ENCODE peak calls at places on chromosomes 16 and 17, in eight cellular contexts. One of them, this sample, is unnamed.
A peak's percentile ranks its signal among the peaks of the same experiment; 100 is the strongest.

GRCh38 chr17:39695089-39695474 is 4.8 kb upstream of the ERBB2 start:
- DNase-seq in cardiac muscle cell: no peak
- DNase-seq in tibial artery: no peak
- DNase-seq in breast epithelium: no peak
- DNase-seq in colonic mucosa: no peak
- DNase-seq in heart left ventricle: no peak
- DNase-seq in psoas muscle: peak; percentile 32
- DNase-seq in uterus: no peak
- DNase-seq in this sample: no peak

GRCh38 chr16:3974751-3975150 is 94.2 kb upstream of the CREBBP start:
- DNase-seq in psoas muscle: no peak
- DNase-seq in heart left ventricle: no peak
- DNase-seq in breast epithelium: no peak
- DNase-seq in tibial artery: no peak
- DNase-seq in colonic mucosa: no peak
- DNase-seq in uterus: no peak
- DNase-seq in cardiac muscle cell: no peak
- DNase-seq in this sample: peak; percentile 1

GRCh38 chr17:30551666-30552339 is 74.6 kb downstream of the GOSR1 start:
- DNase-seq in cardiac muscle cell: no peak
- DNase-seq in heart left ventricle: no peak
- DNase-seq in psoas muscle: no peak
- DNase-seq in tibial artery: peak; percentile 32
- DNase-seq in breast epithelium: no peak
- DNase-seq in uterus: no peak
- DNase-seq in colonic mucosa: no peak
- DNase-seq in this sample: no peak

GRCh38 chr16:20637247-20637646 is 60.2 kb downstream of the ACSM1 start:
- DNase-seq in cardiac muscle cell: no peak
- DNase-seq in psoas muscle: no peak
- DNase-seq in uterus: no peak
- DNase-seq in colonic mucosa: no peak
- DNase-seq in breast epithelium: no peak
- DNase-seq in heart left ventricle: no peak
- DNase-seq in tibial artery: no peak
- DNase-seq in this sample: no peak

GRCh38 chr16:22648141-22648540 is 137.4 kb downstream of the NPIPB5 start:
- DNase-seq in heart left ventricle: no peak
- DNase-seq in psoas muscle: no peak
- DNase-seq in breast epithelium: no peak
- DNase-seq in colonic mucosa: no peak
- DNase-seq in tibial artery: no peak
- DNase-seq in cardiac muscle cell: no peak
- DNase-seq in uterus: no peak
- DNase-seq in this sample: no peak

GRCh38 chr17:681738-682137 is 32.9 kb downstream of the VPS53 start:
- DNase-seq in colonic mucosa: no peak
- DNase-seq in cardiac muscle cell: peak; percentile 37
- DNase-seq in uterus: no peak
- DNase-seq in heart left ventricle: no peak
- DNase-seq in psoas muscle: no peak
- DNase-seq in tibial artery: no peak
- DNase-seq in breast epithelium: no peak
- DNase-seq in this sample: no peak

GRCh38 chr17:65531508-65532431 is 29.7 kb downstream of the AXIN2 start:
- DNase-seq in uterus: peak; percentile 84
- DNase-seq in psoas muscle: peak; percentile 70
- DNase-seq in tibial artery: peak; percentile 78
- DNase-seq in breast epithelium: no peak
- DNase-seq in cardiac muscle cell: peak; percentile 97
- DNase-seq in heart left ventricle: peak; percentile 66
- DNase-seq in colonic mucosa: no peak
- DNase-seq in this sample: no peak

GRCh38 chr16:29815032-29815721 is 775 bp upstream of the PAGR1 start:
- DNase-seq in heart left ventricle: no peak
- DNase-seq in uterus: peak; percentile 58
- DNase-seq in psoas muscle: peak; percentile 72
- DNase-seq in colonic mucosa: peak; percentile 56
- DNase-seq in cardiac muscle cell: peak; percentile 23
- DNase-seq in tibial artery: peak; percentile 83
- DNase-seq in breast epithelium: no peak
- DNase-seq in this sample: peak; percentile 61

GRCh38 chr17:6501359-6501758 is 55.0 kb downstream of the PITPNM3 start:
- DNase-seq in cardiac muscle cell: no peak
- DNase-seq in colonic mucosa: no peak
- DNase-seq in tibial artery: peak; percentile 42
- DNase-seq in breast epithelium: no peak
- DNase-seq in heart left ventricle: no peak
- DNase-seq in uterus: no peak
- DNase-seq in psoas muscle: no peak
- DNase-seq in this sample: no peak

GRCh38 chr17:12047977-12048376 is 27.3 kb downstream of the MAP2K4 start:
- DNase-seq in colonic mucosa: no peak
- DNase-seq in uterus: no peak
- DNase-seq in psoas muscle: no peak
- DNase-seq in cardiac muscle cell: peak; percentile 20
- DNase-seq in tibial artery: no peak
- DNase-seq in heart left ventricle: no peak
- DNase-seq in breast epithelium: no peak
- DNase-seq in this sample: no peak

GRCh38 chr17:82489117-82489516 is 30.4 kb upstream of the FOXK2 start:
- DNase-seq in psoas muscle: peak; percentile 85
- DNase-seq in heart left ventricle: peak; percentile 75
- DNase-seq in tibial artery: peak; percentile 97
- DNase-seq in uterus: peak; percentile 39
- DNase-seq in colonic mucosa: no peak
- DNase-seq in cardiac muscle cell: peak; percentile 36
- DNase-seq in breast epithelium: no peak
- DNase-seq in this sample: no peak

GRCh38 chr16:83353241-83353640 is 454.5 kb upstream of the HSBP1 start:
- DNase-seq in colonic mucosa: no peak
- DNase-seq in tibial artery: no peak
- DNase-seq in cardiac muscle cell: no peak
- DNase-seq in heart left ventricle: no peak
- DNase-seq in uterus: no peak
- DNase-seq in breast epithelium: no peak
- DNase-seq in psoas muscle: no peak
- DNase-seq in this sample: no peak

GRCh38 chr17:83174859-83175550 is 95.6 kb downstream of the METRNL start:
- DNase-seq in breast epithelium: no peak
- DNase-seq in colonic mucosa: peak; percentile 7
- DNase-seq in cardiac muscle cell: no peak
- DNase-seq in tibial artery: no peak
- DNase-seq in heart left ventricle: no peak
- DNase-seq in uterus: no peak
- DNase-seq in psoas muscle: no peak
- DNase-seq in this sample: no peak

GRCh38 chr16:54068212-54068611 is 218.4 kb downstream of the IRX3 start:
- DNase-seq in uterus: no peak
- DNase-seq in psoas muscle: no peak
- DNase-seq in tibial artery: no peak
- DNase-seq in colonic mucosa: no peak
- DNase-seq in breast epithelium: no peak
- DNase-seq in heart left ventricle: no peak
- DNase-seq in cardiac muscle cell: no peak
- DNase-seq in this sample: no peak

GRCh38 chr17:64008346-64008745 is 10.2 kb downstream of the PRR29 start:
- DNase-seq in cardiac muscle cell: no peak
- DNase-seq in colonic mucosa: no peak
- DNase-seq in psoas muscle: no peak
- DNase-seq in uterus: no peak
- DNase-seq in tibial artery: no peak
- DNase-seq in heart left ventricle: no peak
- DNase-seq in breast epithelium: no peak
- DNase-seq in this sample: no peak

GRCh38 chr17:72643575-72644216 is 448.8 kb downstream of the SLC39A11 start:
- DNase-seq in uterus: no peak
- DNase-seq in colonic mucosa: no peak
- DNase-seq in heart left ventricle: no peak
- DNase-seq in psoas muscle: no peak
- DNase-seq in tibial artery: no peak
- DNase-seq in cardiac muscle cell: no peak
- DNase-seq in breast epithelium: no peak
- DNase-seq in this sample: no peak

GRCh38 chr17:35069311-35069710 is 5.8 kb upstream of the RFFL start:
- DNase-seq in psoas muscle: no peak
- DNase-seq in breast epithelium: no peak
- DNase-seq in tibial artery: no peak
- DNase-seq in cardiac muscle cell: no peak
- DNase-seq in heart left ventricle: no peak
- DNase-seq in uterus: no peak
- DNase-seq in colonic mucosa: no peak
- DNase-seq in this sample: no peak

GRCh38 chr16:919658-920631 is 50.8 kb downstream of the LMF1 start:
- DNase-seq in uterus: no peak
- DNase-seq in tibial artery: no peak
- DNase-seq in heart left ventricle: peak; percentile 64
- DNase-seq in cardiac muscle cell: peak; percentile 52
- DNase-seq in colonic mucosa: no peak
- DNase-seq in breast epithelium: no peak
- DNase-seq in psoas muscle: peak; percentile 70
- DNase-seq in this sample: no peak

DNA sequence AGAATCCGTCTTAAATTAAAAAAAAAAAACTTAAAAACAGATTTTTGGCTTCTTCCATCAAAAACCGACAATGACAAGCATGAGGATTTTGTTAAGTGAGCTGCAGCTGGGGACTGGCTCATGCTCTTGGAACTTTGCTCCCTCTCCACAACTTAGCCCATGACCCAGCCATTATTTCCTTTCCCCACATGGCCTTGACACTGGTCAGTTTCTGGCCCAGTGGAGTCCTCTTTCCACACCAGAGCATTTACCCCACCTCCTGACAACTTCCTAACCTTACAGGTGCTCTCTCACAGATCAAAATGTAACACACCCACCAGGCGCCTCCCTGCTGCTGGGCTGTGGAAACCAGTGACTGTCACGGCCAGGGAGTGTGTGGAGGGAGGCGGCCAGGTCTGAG is 62.7 kb upstream of the ZNF267 start:
- DNase-seq in heart left ventricle: no peak
- DNase-seq in uterus: no peak
- DNase-seq in tibial artery: no peak
- DNase-seq in psoas muscle: no peak
- DNase-seq in cardiac muscle cell: no peak
- DNase-seq in colonic mucosa: no peak
- DNase-seq in breast epithelium: no peak
- DNase-seq in this sample: no peak
- H3K9me3 ChIP-seq in heart left ventricle: no peaks in the 10 kb centered on the region
- H3K9me3 ChIP-seq in uterus: no peaks in the 10 kb centered on the region
- H3K9me3 ChIP-seq in tibial artery: no peaks in the 10 kb centered on the region
- H3K9me3 ChIP-seq in psoas muscle: no peaks in the 10 kb centered on the region
- H3K9me3 ChIP-seq in cardiac muscle cell: no peaks in the 10 kb centered on the region
- H3K9me3 ChIP-seq in colonic mucosa: no peaks in the 10 kb centered on the region
- H3K9me3 ChIP-seq in breast epithelium: no peaks in the 10 kb centered on the region
- H3K9me3 ChIP-seq in this sample: no peaks in the 10 kb centered on the region

GRCh38 chr16:68003031-68003430 is 3.7 kb upstream of the DPEP2 start:
- DNase-seq in uterus: no peak
- DNase-seq in breast epithelium: no peak
- DNase-seq in heart left ventricle: no peak
- DNase-seq in tibial artery: no peak
- DNase-seq in cardiac muscle cell: peak; percentile 18
- DNase-seq in psoas muscle: no peak
- DNase-seq in colonic mucosa: no peak
- DNase-seq in this sample: no peak

GRCh38 chr16:68009157-68009735 is 6.5 kb downstream of the DPEP2NB start:
- DNase-seq in colonic mucosa: no peak
- DNase-seq in uterus: no peak
- DNase-seq in tibial artery: no peak
- DNase-seq in cardiac muscle cell: no peak
- DNase-seq in psoas muscle: no peak
- DNase-seq in breast epithelium: no peak
- DNase-seq in heart left ventricle: no peak
- DNase-seq in this sample: no peak

GRCh38 chr16:68000450-68000849 is 1.2 kb upstream of the DPEP2 start:
- DNase-seq in heart left ventricle: no peak
- DNase-seq in breast epithelium: no peak
- DNase-seq in uterus: no peak
- DNase-seq in cardiac muscle cell: peak; percentile 6
- DNase-seq in colonic mucosa: no peak
- DNase-seq in tibial artery: no peak
- DNase-seq in psoas muscle: no peak
- DNase-seq in this sample: no peak

GRCh38 chr16:68000024-68000423 is 740 bp upstream of the DPEP2 start:
- DNase-seq in heart left ventricle: no peak
- DNase-seq in uterus: no peak
- DNase-seq in psoas muscle: no peak
- DNase-seq in tibial artery: no peak
- DNase-seq in breast epithelium: no peak
- DNase-seq in cardiac muscle cell: no peak
- DNase-seq in colonic mucosa: no peak
- DNase-seq in this sample: no peak

GRCh38 chr16:68005786-68006286 is 6.6 kb upstream of the DPEP2 start:
- DNase-seq in tibial artery: no peak
- DNase-seq in uterus: no peak
- DNase-seq in breast epithelium: no peak
- DNase-seq in psoas muscle: no peak
- DNase-seq in heart left ventricle: no peak
- DNase-seq in colonic mucosa: no peak
- DNase-seq in cardiac muscle cell: peak; percentile 26
- DNase-seq in this sample: peak; percentile 77
- H3K27ac ChIP-seq in tibial artery: no peak overlapping the region
- H3K27ac ChIP-seq in uterus: no peak overlapping the region
- H3K27ac ChIP-seq in breast epithelium: peak overlapping the region; percentile 44
- H3K27ac ChIP-seq in psoas muscle: peak overlapping the region; percentile 36
- H3K27ac ChIP-seq in heart left ventricle: no peak overlapping the region
- H3K27ac ChIP-seq in colonic mucosa: peak overlapping the region; percentile 55
- H3K27ac ChIP-seq in cardiac muscle cell: no peak overlapping the region
- H3K27ac ChIP-seq in this sample: peak overlapping the region; percentile 86

GRCh38 chr16:14354561-14355351 is 275.3 kb downstream of the PARN start:
- DNase-seq in colonic mucosa: no peak
- DNase-seq in breast epithelium: no peak
- DNase-seq in uterus: no peak
- DNase-seq in heart left ventricle: no peak
- DNase-seq in psoas muscle: no peak
- DNase-seq in tibial artery: no peak
- DNase-seq in cardiac muscle cell: peak; percentile 15
- DNase-seq in this sample: no peak
- H3K4me3 ChIP-seq in colonic mucosa: no peak overlapping the region
- H3K4me3 ChIP-seq in breast epithelium: peak overlapping the region; percentile 7
- H3K4me3 ChIP-seq in uterus: no peak overlapping the region
- H3K4me3 ChIP-seq in heart left ventricle: no peak overlapping the region
- H3K4me3 ChIP-seq in psoas muscle: peak overlapping the region; percentile 51
- H3K4me3 ChIP-seq in tibial artery: no peak overlapping the region
- H3K4me3 ChIP-seq in cardiac muscle cell: no peak overlapping the region
- H3K4me3 ChIP-seq in this sample: peak overlapping the region; percentile 2

GRCh38 chr17:69834494-69834893 is 240.5 kb upstream of the KCNJ16 start:
- DNase-seq in psoas muscle: no peak
- DNase-seq in cardiac muscle cell: no peak
- DNase-seq in uterus: no peak
- DNase-seq in tibial artery: no peak
- DNase-seq in breast epithelium: no peak
- DNase-seq in heart left ventricle: no peak
- DNase-seq in colonic mucosa: no peak
- DNase-seq in this sample: no peak
- H3K9me3 ChIP-seq in psoas muscle: no peaks in the 10 kb centered on the region
- H3K9me3 ChIP-seq in cardiac muscle cell: no peaks in the 10 kb centered on the region
- H3K9me3 ChIP-seq in uterus: no peaks in the 10 kb centered on the region
- H3K9me3 ChIP-seq in tibial artery: no peaks in the 10 kb centered on the region
- H3K9me3 ChIP-seq in breast epithelium: no peaks in the 10 kb centered on the region
- H3K9me3 ChIP-seq in heart left ventricle: no peaks in the 10 kb centered on the region
- H3K9me3 ChIP-seq in colonic mucosa: no peaks in the 10 kb centered on the region
- H3K9me3 ChIP-seq in this sample: peaks cover 4% of the 10 kb centered on the region